ENCODE peak calls at places on chromosomes 3 and 15, in six cellular contexts. Q is IMR-90, N is neuronal stem cell, W is mesendoderm, B is H1, E is trophoblast cell. X is an unnamed sample.

GRCh38 chr3:178551916-178552321 is 15.7 kb downstream of the KCNMB2 start:
- DNase-seq in Q (peak; percentile 13), N (no peak), W (no peak), B (no peak), E (no peak), X (peak; percentile 82)

GRCh38 chr3:168161696-168162095 is 66.0 kb upstream of the GOLIM4 start:
- DNase-seq in Q (no peak), N (no peak), W (no peak), B (no peak), E (no peak), X (no peak)

GRCh38 chr15:40925863-40926658 is 3.1 kb upstream of the DLL4 start:
- DNase-seq in Q (no peak), N (no peak), W (peak; percentile 60), B (no peak), E (no peak), X (peak; percentile 61)

GRCh38 chr3:161443921-161444457 is 52.6 kb upstream of the OTOL1 start:
- DNase-seq in Q (no peak), N (no peak), W (no peak), B (no peak), E (no peak), X (no peak)

GRCh38 chr15:101062063-101062462 is 142.9 kb downstream of the LRRK1 start:
- DNase-seq in Q (no peak), N (no peak), W (no peak), B (no peak), E (no peak), X (no peak)

GRCh38 chr3:71536376-71536965 is 47.1 kb downstream of the FOXP1 start:
- DNase-seq in Q (peak; percentile 86), N (no peak), W (no peak), B (no peak), E (no peak), X (peak; percentile 90)

GRCh38 chr3:87488725-87489124 is 212.3 kb upstream of the POU1F1 start:
- DNase-seq in Q (no peak), N (no peak), W (no peak), B (no peak), E (no peak), X (no peak)

GRCh38 chr3:174541708-174542107 is 317.4 kb upstream of the NAALADL2 start:
- DNase-seq in Q (peak; percentile 51), N (no peak), W (no peak), B (no peak), E (no peak), X (peak; percentile 6)

GRCh38 chr15:73982251-73982962 is 9.7 kb downstream of the STOML1 start:
- DNase-seq in Q (peak; percentile 91), N (no peak), W (no peak), B (no peak), E (no peak), X (peak; percentile 95)

GRCh38 chr3:197775317-197775716 is 15.7 kb upstream of the LRCH3 start:
- DNase-seq in Q (no peak), N (no peak), W (no peak), B (no peak), E (no peak), X (no peak)
- H3K36me3 ChIP-seq in Q (peaks cover 49% of the 10 kb centered on the region), N (peaks cover 97% of the 10 kb centered on the region), W (peaks cover 4% of the 10 kb centered on the region), B (peaks cover 4% of the 10 kb centered on the region), E (peaks cover 35% of the 10 kb centered on the region), X (peaks cover 90% of the 10 kb centered on the region)

GRCh38 chr3:66259721-66260255 is 39.0 kb downstream of the SLC25A26 start:
- DNase-seq in Q (peak; percentile 52), N (no peak), W (no peak), B (no peak), E (no peak), X (no peak)
- H3K79me1 ChIP-seq in Q (peaks cover 19% of the 10 kb centered on the region), N (no peaks in the 10 kb centered on the region), W (peaks cover 2% of the 10 kb centered on the region), B (no peaks in the 10 kb centered on the region), E (no peaks in the 10 kb centered on the region), X (peaks cover 10% of the 10 kb centered on the region)

GRCh38 chr3:111681705-111682426 is 86.7 kb upstream of the ZBED2 start:
- DNase-seq in Q (no peak), N (no peak), W (no peak), B (no peak), E (peak; percentile 29), X (no peak)

DNA sequence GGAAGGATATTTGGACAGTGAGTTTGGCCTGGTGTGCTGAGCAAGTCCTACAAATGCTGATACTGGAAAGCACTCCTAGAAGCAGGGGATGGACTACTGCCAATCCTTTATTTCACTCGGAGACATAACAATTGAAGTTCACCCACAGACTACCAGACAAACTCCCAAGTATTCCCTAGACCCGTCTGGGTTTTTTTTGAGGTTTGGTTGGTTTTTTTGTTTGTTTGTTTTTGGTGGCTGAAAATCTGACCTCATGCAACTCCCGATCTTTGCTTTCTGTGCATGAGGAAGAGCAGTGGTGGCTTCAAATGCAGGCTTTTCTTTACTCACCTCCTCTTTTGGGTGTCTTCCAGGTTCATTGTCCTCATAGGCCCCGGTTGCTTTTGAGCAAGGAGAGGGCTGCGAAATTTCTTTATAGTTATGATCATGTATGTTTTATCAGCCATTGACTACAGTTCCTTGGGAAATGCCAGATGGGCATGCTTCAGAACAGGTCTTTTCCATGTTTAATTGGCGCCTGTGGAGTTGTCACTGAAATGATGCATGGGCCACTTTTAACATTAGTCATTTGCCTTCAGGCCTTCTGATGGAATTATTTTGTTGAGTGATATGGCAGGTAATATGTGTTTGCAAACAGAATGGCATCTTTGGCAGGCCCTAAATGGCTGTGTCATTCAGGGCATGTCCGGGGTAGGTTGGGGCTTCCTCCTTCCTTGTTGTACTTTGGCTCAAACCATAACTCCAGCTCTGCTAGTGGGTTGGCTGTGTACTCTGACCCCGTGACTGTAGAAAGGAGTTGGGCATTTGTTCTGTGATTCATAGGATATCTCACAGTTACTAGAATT is 81.3 kb upstream of the ZBED2 start:
- DNase-seq in Q (no peak), N (no peak), W (no peak), B (no peak), E (peak; percentile 98), X (peak; percentile 20)
- H3K4me1 ChIP-seq in Q (peaks cover 3% of the 10 kb centered on the region), N (peaks cover 13% of the 10 kb centered on the region), W (no peaks in the 10 kb centered on the region), B (peaks cover 4% of the 10 kb centered on the region), E (peaks cover 7% of the 10 kb centered on the region), X (peaks cover 8% of the 10 kb centered on the region)

GRCh38 chr15:80180468-80180867 is 27.7 kb downstream of the FAH start:
- DNase-seq in Q (no peak), N (no peak), W (peak; percentile 21), B (no peak), E (no peak), X (no peak)
- H3K36me3 ChIP-seq in Q (peaks cover 34% of the 10 kb centered on the region), N (peaks cover 10% of the 10 kb centered on the region), W (no peaks in the 10 kb centered on the region), B (no peaks in the 10 kb centered on the region), E (no peaks in the 10 kb centered on the region), X (peaks cover 60% of the 10 kb centered on the region)

GRCh38 chr3:188802645-188803044 is 369.1 kb upstream of the TPRG1 start:
- DNase-seq in Q (no peak), N (no peak), W (no peak), B (no peak), E (no peak), X (no peak)

GRCh38 chr3:188801393-188801792 is 370.4 kb upstream of the TPRG1 start:
- DNase-seq in Q (peak; percentile 29), N (no peak), W (no peak), B (no peak), E (no peak), X (no peak)

GRCh38 chr3:188796122-188796631 is 375.6 kb upstream of the TPRG1 start:
- DNase-seq in Q (peak; percentile 97), N (no peak), W (no peak), B (no peak), E (peak; percentile 37), X (peak; percentile 96)

GRCh38 chr3:188792788-188793187 is 379.0 kb upstream of the TPRG1 start:
- DNase-seq in Q (peak; percentile 27), N (no peak), W (peak; percentile 45), B (no peak), E (peak; percentile 6), X (no peak)

GRCh38 chr3:188797045-188797444 is 374.7 kb upstream of the TPRG1 start:
- DNase-seq in Q (no peak), N (no peak), W (peak; percentile 27), B (no peak), E (no peak), X (peak; percentile 62)
- H3K79me1 ChIP-seq in Q (peaks cover 54% of the 10 kb centered on the region), N (no peaks in the 10 kb centered on the region), W (no peaks in the 10 kb centered on the region), B (no peaks in the 10 kb centered on the region), E (no peaks in the 10 kb centered on the region), X (peaks cover 14% of the 10 kb centered on the region)

GRCh38 chr15:67098768-67099282 is 33.4 kb downstream of the SMAD3 start:
- DNase-seq in Q (no peak), N (no peak), W (no peak), B (no peak), E (no peak), X (peak; percentile 59)
- H3K4me1 ChIP-seq in Q (peaks cover 59% of the 10 kb centered on the region), N (peaks cover 13% of the 10 kb centered on the region), W (peaks cover 5% of the 10 kb centered on the region), B (peaks cover 2% of the 10 kb centered on the region), E (peaks cover 12% of the 10 kb centered on the region), X (peaks cover 21% of the 10 kb centered on the region)

GRCh38 chr15:22870865-22871264 is 32.4 kb downstream of the NIPA2 start:
- DNase-seq in Q (no peak), N (no peak), W (no peak), B (no peak), E (no peak), X (no peak)

GRCh38 chr15:22867886-22868285 is 29.4 kb downstream of the NIPA2 start:
- DNase-seq in Q (no peak), N (no peak), W (no peak), B (no peak), E (no peak), X (no peak)

GRCh38 chr15:22868928-22869327 is 30.5 kb downstream of the NIPA2 start:
- DNase-seq in Q (no peak), N (no peak), W (no peak), B (no peak), E (no peak), X (no peak)

GRCh38 chr15:22869856-22870255 is 31.4 kb downstream of the NIPA2 start:
- DNase-seq in Q (no peak), N (no peak), W (no peak), B (no peak), E (no peak), X (no peak)

DNA sequence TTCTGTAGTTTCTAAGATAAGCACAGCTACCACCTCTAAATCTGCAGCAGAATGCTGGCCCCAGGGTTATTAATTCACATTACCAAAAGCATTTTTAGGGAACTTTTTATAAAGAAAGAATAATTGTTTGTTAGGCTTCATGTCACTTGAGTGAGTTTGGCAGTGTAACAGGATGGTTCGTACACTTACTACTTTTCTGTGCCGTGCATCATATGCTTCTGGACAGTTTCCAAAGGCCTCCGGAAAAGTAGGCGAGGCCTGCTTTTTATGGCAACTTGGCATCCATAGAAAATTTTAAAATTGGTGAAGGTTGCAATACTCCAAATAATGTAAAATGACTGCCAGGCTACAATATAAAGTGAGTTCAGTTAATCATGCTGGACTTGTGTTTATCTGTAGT is 30.0 kb downstream of the NIPA2 start:
- DNase-seq in Q (no peak), N (no peak), W (no peak), B (no peak), E (no peak), X (no peak)
- H3K36me3 ChIP-seq in Q (peaks cover 57% of the 10 kb centered on the region), N (peaks cover 97% of the 10 kb centered on the region), W (peaks cover 11% of the 10 kb centered on the region), B (peaks cover 37% of the 10 kb centered on the region), E (peaks cover 33% of the 10 kb centered on the region), X (peaks cover 41% of the 10 kb centered on the region)

GRCh38 chr3:8988791-8989558 is 25.7 kb upstream of the RAD18 start:
- DNase-seq in Q (no peak), N (no peak), W (no peak), B (no peak), E (no peak), X (no peak)
- H3K79me1 ChIP-seq in Q (no peaks in the 10 kb centered on the region), N (no peaks in the 10 kb centered on the region), W (no peaks in the 10 kb centered on the region), B (no peaks in the 10 kb centered on the region), E (peaks cover 23% of the 10 kb centered on the region), X (no peaks in the 10 kb centered on the region)

DNA sequence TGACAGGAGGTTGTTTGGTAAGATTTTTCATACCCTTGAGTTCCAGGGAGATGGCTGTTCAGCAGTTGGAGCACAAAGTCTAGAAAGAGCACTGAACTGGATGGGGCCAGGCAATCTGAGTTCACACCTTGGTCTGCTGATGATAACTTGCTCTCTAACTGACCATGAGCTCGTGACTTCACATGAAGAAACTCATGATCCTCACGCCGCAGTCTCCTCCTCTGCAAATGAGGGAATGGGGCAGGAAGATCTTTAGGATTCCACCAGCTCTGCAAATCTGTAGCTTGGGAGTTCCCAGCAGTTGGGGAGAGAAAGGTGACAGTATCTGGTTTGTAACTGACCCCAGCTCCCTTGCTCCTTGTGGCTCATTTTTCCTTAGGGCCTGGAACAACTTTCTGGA is 33.7 kb downstream of the CORO2B start:
- DNase-seq in Q (no peak), N (no peak), W (no peak), B (no peak), E (no peak), X (no peak)
- H3K4me1 ChIP-seq in Q (peaks cover 29% of the 10 kb centered on the region), N (peaks cover 50% of the 10 kb centered on the region), W (peaks cover 14% of the 10 kb centered on the region), B (peaks cover 13% of the 10 kb centered on the region), E (peaks cover 6% of the 10 kb centered on the region), X (peaks cover 44% of the 10 kb centered on the region)

X was measured in mesenchymal stem cell.